ENCODE peak calls at places on chromosome 17, in nine cellular contexts. R is mesendoderm; P is psoas muscle; K is ovary; N is heart right ventricle; Q is effector memory CD4-positive, alpha-beta T cell; Y is cardiac muscle cell; C is tibial nerve; B is left lung. I is an unnamed sample.

GRCh38 chr17:38434178-38434665 is 6.0 kb downstream of the ARHGAP23 start:
- DNase-seq in R (no peak), P (no peak), K (no peak), N (no peak), Q (no peak), Y (no peak), C (no peak), B (no peak), I (no peak)

GRCh38 chr17:65594585-65594940 is 33.1 kb upstream of the AXIN2 start:
- DNase-seq in R (no peak), P (no peak), K (no peak), N (no peak), Q (no peak), Y (peak; percentile 37), C (no peak), B (no peak), I (no peak)

GRCh38 chr17:63082952-63083351 is 116.9 kb downstream of the TANC2 start:
- DNase-seq in R (peak; percentile 23), P (no peak), K (no peak), N (no peak), Q (no peak), Y (no peak), C (no peak), B (no peak), I (no peak)

GRCh38 chr17:39153541-39154111 is 2.2 kb upstream of the PLXDC1 start:
- DNase-seq in R (peak; percentile 96), P (peak; percentile 85), K (peak; percentile 94), N (peak; percentile 92), Q (peak; percentile 86), Y (peak; percentile 89), C (peak; percentile 91), B (peak; percentile 95), I (peak; percentile 84)

GRCh38 chr17:80871341-80871740 is 120.3 kb upstream of the CHMP6 start:
- DNase-seq in R (no peak), P (no peak), K (peak; percentile 7), N (no peak), Q (no peak), Y (peak; percentile 17), C (no peak), B (peak; percentile 85), I (no peak)

GRCh38 chr17:66677201-66677981 is 157.5 kb upstream of the CACNG5 start:
- DNase-seq in R (no peak), P (no peak), K (no peak), N (no peak), Q (no peak), Y (peak; percentile 82), C (no peak), B (no peak), I (no peak)

GRCh38 chr17:41546819-41547218 is 18.7 kb upstream of the KRT19 start:
- DNase-seq in R (no peak), P (no peak), K (no peak), N (no peak), Q (no peak), Y (no peak), C (no peak), B (no peak), I (no peak)

GRCh38 chr17:40563371-40564052 is 1.8 kb downstream of the CCR7 start:
- DNase-seq in R (no peak), P (no peak), K (no peak), N (no peak), Q (no peak), Y (no peak), C (no peak), B (no peak), I (peak; percentile 61)

GRCh38 chr17:31558748-31559646 is 167.5 kb downstream of the RAB11FIP4 start:
- DNase-seq in R (peak; percentile 83), P (peak; percentile 83), K (peak; percentile 88), N (peak; percentile 80), Q (peak; percentile 45), Y (peak; percentile 83), C (peak; percentile 57), B (peak; percentile 94), I (peak; percentile 40)

GRCh38 chr17:7262192-7263070 is at the start of gene CLDN7:
- DNase-seq in R (peak; percentile 89), P (no peak), K (peak; percentile 23), N (no peak), Q (no peak), Y (no peak), C (no peak), B (peak; percentile 93), I (no peak)
- H3K27me3 ChIP-seq in R (no peaks in the 10 kb centered on the region), P (peaks cover 50% of the 10 kb centered on the region), K (peaks cover 7% of the 10 kb centered on the region), N (peaks cover 43% of the 10 kb centered on the region), Q (no peaks in the 10 kb centered on the region), Y (peaks cover 44% of the 10 kb centered on the region), C (no peaks in the 10 kb centered on the region), B (peaks cover 58% of the 10 kb centered on the region), I (peaks cover 6% of the 10 kb centered on the region)

DNA sequence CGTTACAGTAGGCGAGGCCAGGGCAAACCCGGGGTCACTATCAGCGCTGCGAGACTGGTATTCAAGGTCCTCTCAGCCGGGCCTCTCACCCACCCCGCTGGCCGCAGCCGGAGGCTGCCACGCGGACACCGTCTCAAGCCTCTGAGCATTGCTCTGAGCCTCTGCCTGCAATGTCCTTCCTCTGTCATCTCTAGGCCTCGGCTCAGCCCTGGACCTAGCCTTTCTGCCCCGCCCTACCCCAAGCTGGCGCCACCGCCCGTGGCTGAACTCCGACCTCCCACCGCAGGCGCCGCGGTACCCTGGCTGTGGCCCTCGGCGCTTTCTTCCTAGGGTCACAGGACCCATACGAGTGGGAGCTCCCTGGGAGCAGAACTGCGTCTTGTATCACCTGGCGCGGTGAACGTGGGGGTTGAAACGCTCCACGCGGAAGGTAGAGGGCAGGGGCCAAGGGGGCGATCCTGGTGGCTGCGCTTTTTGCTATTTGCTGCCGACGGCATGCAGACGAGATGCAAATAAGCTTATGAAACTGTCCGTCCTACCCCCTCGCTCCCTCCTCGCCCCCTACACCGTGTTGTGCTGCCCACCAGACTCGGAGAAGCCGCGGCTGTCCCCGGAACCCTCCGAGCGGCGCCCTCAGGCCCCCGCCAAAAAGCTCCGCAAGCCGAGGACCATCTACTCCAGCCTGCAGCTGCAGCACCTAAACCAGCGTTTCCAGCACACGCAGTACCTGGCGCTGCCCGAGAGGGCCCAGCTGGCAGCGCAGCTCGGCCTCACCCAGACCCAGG is 3.7 kb downstream of the DLX4 start:
- DNase-seq in R (peak; percentile 65), P (no peak), K (no peak), N (no peak), Q (no peak), Y (no peak), C (no peak), B (no peak), I (no peak)
- H3K4me3 ChIP-seq in R (no peak overlapping the region), P (peak overlapping the region; percentile 18), K (no peak overlapping the region), N (peak overlapping the region; percentile 20), Q (no peak overlapping the region), Y (peak overlapping the region; percentile 11), C (no peak overlapping the region), B (no peak overlapping the region), I (no peak overlapping the region)

GRCh38 chr17:48003686-48004120 is 32.8 kb downstream of the CDK5RAP3 start:
- DNase-seq in R (peak; percentile 53), P (no peak), K (no peak), N (no peak), Q (no peak), Y (no peak), C (no peak), B (no peak), I (no peak)
- H3K4me1 ChIP-seq in R (peaks cover 17% of the 10 kb centered on the region), P (peaks cover 8% of the 10 kb centered on the region), K (no peaks in the 10 kb centered on the region), N (peaks cover 64% of the 10 kb centered on the region), Q (no peaks in the 10 kb centered on the region), Y (peaks cover 32% of the 10 kb centered on the region), C (no peaks in the 10 kb centered on the region), B (peaks cover 3% of the 10 kb centered on the region), I (no peaks in the 10 kb centered on the region)

DNA sequence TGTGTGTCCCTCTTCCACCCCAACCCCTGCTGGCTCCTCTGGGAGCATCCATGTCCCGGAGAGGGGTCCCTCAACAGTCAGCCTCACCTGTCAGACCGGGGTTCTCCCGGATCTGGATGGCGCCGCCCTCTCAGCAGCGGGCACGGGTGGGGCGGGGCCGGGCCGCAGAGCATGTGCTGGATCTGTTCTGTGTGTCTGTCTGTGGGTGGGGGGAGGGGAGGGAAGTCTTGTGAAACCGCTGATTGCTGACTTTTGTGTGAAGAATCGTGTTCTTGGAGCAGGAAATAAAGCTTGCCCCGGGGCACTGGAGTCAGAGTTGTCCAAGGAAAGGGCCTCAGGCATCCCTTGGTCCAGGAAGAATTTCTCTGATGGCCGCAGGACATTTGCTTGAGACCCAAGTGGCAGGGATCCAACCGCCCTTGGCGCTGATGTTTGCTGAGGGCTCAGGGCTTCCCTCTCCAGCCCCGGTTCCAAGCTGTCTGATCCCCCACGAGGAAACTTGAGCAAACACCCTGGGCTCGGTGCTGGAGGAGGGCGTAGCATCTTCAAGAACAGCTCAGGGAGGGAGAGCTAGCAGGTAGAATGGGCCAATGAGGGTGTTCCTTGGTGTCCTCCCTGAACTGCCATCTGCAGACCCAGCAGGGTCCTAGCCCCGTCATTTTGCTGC is 4.5 kb downstream of the NXPH3 start:
- DNase-seq in R (no peak), P (no peak), K (no peak), N (no peak), Q (no peak), Y (no peak), C (no peak), B (no peak), I (no peak)
- H3K27me3 ChIP-seq in R (no peaks in the 10 kb centered on the region), P (peaks cover 6% of the 10 kb centered on the region), K (no peaks in the 10 kb centered on the region), N (no peaks in the 10 kb centered on the region), Q (peaks cover 30% of the 10 kb centered on the region), Y (no peaks in the 10 kb centered on the region), C (no peaks in the 10 kb centered on the region), B (peaks cover 29% of the 10 kb centered on the region), I (peaks cover 5% of the 10 kb centered on the region)

DNA sequence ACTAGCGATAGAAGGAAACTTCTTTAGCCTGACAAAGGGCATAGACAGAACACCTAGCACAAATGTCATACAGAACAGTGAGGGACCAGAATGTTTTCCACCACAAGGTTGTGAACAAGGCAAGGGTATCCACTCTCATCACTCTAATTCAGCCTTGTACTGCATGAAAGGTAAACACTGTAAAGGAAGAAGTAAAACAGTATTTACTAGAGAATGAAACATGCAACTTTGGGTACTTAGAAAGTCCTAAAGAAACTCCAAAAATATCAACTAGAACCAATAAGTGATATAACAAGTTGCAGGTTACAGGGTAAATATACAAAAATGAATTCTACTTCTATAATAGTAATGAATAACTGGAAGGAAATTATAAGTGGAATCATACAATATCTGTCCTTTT is 32.2 kb downstream of the BRIP1 start:
- DNase-seq in R (no peak), P (no peak), K (no peak), N (no peak), Q (no peak), Y (no peak), C (no peak), B (no peak), I (no peak)
- H3K4me3 ChIP-seq in R (no peak overlapping the region), P (no peak overlapping the region), K (no peak overlapping the region), N (no peak overlapping the region), Q (no peak overlapping the region), Y (no peak overlapping the region), C (no peak overlapping the region), B (no peak overlapping the region), I (no peak overlapping the region)

I was measured in CD4-positive, CD25-positive, alpha-beta regulatory T cell.